ENCODE peak calls at places on chromosomes 4 and X, in eight cellular contexts. G is testis, O is H1, T is lung, W is epithelial cell of esophagus, J is astrocyte of the cerebellum, M is AG04449, N is WERI-Rb-1. F is an unnamed sample.

GRCh38 chr4:119478446-119479179 is 150.0 kb downstream of the PDE5A start:
- DNase-seq in G (no peak), O (no peak), T (no peak), W (peak), J (no peak), M (no peak), N (no peak), F (no peak)

GRCh38 chr4:48546336-48546735 is 56.3 kb downstream of the ZAR1 start:
- DNase-seq in G (peak), O (no peak), T (no peak), W (peak), J (peak), M (no peak), N (peak), F (peak)

GRCh38 chrX:148771440-148771839 is 271.0 kb downstream of the AFF2 start:
- DNase-seq in G (no peak), O (no peak), T (no peak), W (no peak), J (no peak), M (no peak), N (no peak), F (no peak)

GRCh38 chr4:107862658-107863057 is 37.9 kb downstream of the SGMS2 start:
- DNase-seq in G (no peak), O (no peak), T (peak), W (peak), J (no peak), M (no peak), N (no peak), F (peak)

GRCh38 chrX:42375080-42375479 is 402.9 kb downstream of the PPP1R2C start:
- DNase-seq in G (no peak), O (no peak), T (no peak), W (no peak), J (no peak), M (no peak), N (no peak), F (no peak)

GRCh38 chrX:1932231-1932630 is 317.4 kb downstream of the ASMT start:
- DNase-seq in G (no peak), O (no peak), T (no peak), W (no peak), J (peak), M (peak), N (no peak), F (no peak)

GRCh38 chr4:175705407-175705806 is 106.7 kb downstream of the GPM6A start:
- DNase-seq in G (peak), O (no peak), T (no peak), W (no peak), J (peak), M (no peak), N (no peak), F (no peak)

GRCh38 chr4:188399834-188400233 is 260.6 kb downstream of the TRIML1 start:
- DNase-seq in G (no peak), O (peak), T (no peak), W (peak), J (no peak), M (no peak), N (no peak), F (no peak)

GRCh38 chr4:119046263-119046662 is 89.4 kb upstream of the MYOZ2 start:
- DNase-seq in G (peak), O (no peak), T (peak), W (no peak), J (no peak), M (no peak), N (no peak), F (no peak)

GRCh38 chr4:111268769-111269414 is 646.0 kb upstream of the PITX2 start:
- DNase-seq in G (no peak), O (no peak), T (no peak), W (no peak), J (peak), M (no peak), N (no peak), F (no peak)

GRCh38 chr4:145881991-145882390 is 56.6 kb downstream of the ZNF827 start:
- DNase-seq in G (no peak), O (no peak), T (peak), W (peak), J (no peak), M (no peak), N (no peak), F (no peak)

GRCh38 chrX:35380808-35381700 is 417.1 kb upstream of the MAGEB16 start:
- DNase-seq in G (peak), O (no peak), T (no peak), W (peak), J (no peak), M (no peak), N (no peak), F (no peak)

GRCh38 chr4:61520688-61521160 is 320.6 kb downstream of the ADGRL3 start:
- DNase-seq in G (no peak), O (no peak), T (no peak), W (peak), J (peak), M (no peak), N (no peak), F (no peak)

GRCh38 chrX:39576081-39576701 is 521.6 kb downstream of the BCOR start:
- DNase-seq in G (no peak), O (no peak), T (no peak), W (no peak), J (no peak), M (no peak), N (no peak), F (no peak)

GRCh38 chrX:132373610-132374009 is 115.2 kb downstream of the MBNL3 start:
- DNase-seq in G (no peak), O (no peak), T (no peak), W (no peak), J (no peak), M (no peak), N (no peak), F (no peak)

GRCh38 chr4:113943863-113944262 is 35.6 kb downstream of the ARSJ start:
- DNase-seq in G (no peak), O (no peak), T (no peak), W (no peak), J (peak), M (no peak), N (no peak), F (no peak)

GRCh38 chr4:100632163-100632562 is 114.3 kb upstream of the EMCN start:
- DNase-seq in G (peak), O (no peak), T (no peak), W (no peak), J (no peak), M (no peak), N (no peak), F (no peak)

GRCh38 chr4:54226399-54227260 is 2.5 kb upstream of the PDGFRA start:
- DNase-seq in G (peak), O (no peak), T (peak), W (no peak), J (no peak), M (no peak), N (no peak), F (peak)

GRCh38 chrX:132488819-132489255 is at the start of gene MBNL3:
- DNase-seq in G (peak), O (no peak), T (peak), W (peak), J (no peak), M (no peak), N (peak), F (no peak)

GRCh38 chr4:107561481-107561880 is 158.6 kb downstream of the PAPSS1 start:
- DNase-seq in G (no peak), O (no peak), T (no peak), W (peak), J (peak), M (peak), N (no peak), F (no peak)

GRCh38 chr4:25702848-25703247 is 47.2 kb downstream of the SLC34A2 start:
- DNase-seq in G (no peak), O (no peak), T (no peak), W (no peak), J (peak), M (peak), N (no peak), F (peak)

GRCh38 chr4:13678186-13678924 is 50.8 kb upstream of the BOD1L1 start:
- DNase-seq in G (no peak), O (no peak), T (no peak), W (peak), J (no peak), M (no peak), N (no peak), F (no peak)

GRCh38 chrX:126836195-126836594 is 16.7 kb downstream of the PRR32 start:
- DNase-seq in G (no peak), O (no peak), T (no peak), W (no peak), J (no peak), M (no peak), N (no peak), F (no peak)

GRCh38 chr4:156109943-156110925 is 156.6 kb upstream of the CTSO start:
- DNase-seq in G (no peak), O (no peak), T (no peak), W (peak), J (no peak), M (no peak), N (peak), F (no peak)

GRCh38 chr4:156111706-156112105 is 158.0 kb upstream of the CTSO start:
- DNase-seq in G (no peak), O (no peak), T (no peak), W (no peak), J (no peak), M (no peak), N (no peak), F (no peak)

GRCh38 chr4:156118821-156119220 is 165.2 kb upstream of the CTSO start:
- DNase-seq in G (no peak), O (no peak), T (no peak), W (no peak), J (no peak), M (no peak), N (no peak), F (no peak)

GRCh38 chr4:156113138-156113537 is 159.5 kb upstream of the CTSO start:
- DNase-seq in G (no peak), O (no peak), T (no peak), W (peak), J (no peak), M (no peak), N (no peak), F (no peak)
- TF ChIP-seq CTCF in G (no peak), O (no peak), T (no peak), W (peak), J (no peak), M (no peak), N (no peak), F (no peak)

GRCh38 chr4:138851626-138852443 is 163.7 kb upstream of the NOCT start:
- DNase-seq in G (no peak), O (no peak), T (no peak), W (peak), J (no peak), M (no peak), N (peak), F (no peak)
- H3K4me3 ChIP-seq in G (no peak), O (peak), T (no peak), W (peak), J (no peak), M (no peak), N (peak), F (no peak)

GRCh38 chr4:76736434-76736833 is 161.5 kb downstream of the SOWAHB start:
- DNase-seq in G (no peak), O (no peak), T (no peak), W (no peak), J (no peak), M (peak), N (no peak), F (no peak)

GRCh38 chr4:76732246-76732645 is 165.7 kb downstream of the SOWAHB start:
- DNase-seq in G (no peak), O (no peak), T (no peak), W (no peak), J (no peak), M (no peak), N (peak), F (no peak)

GRCh38 chr4:76737180-76737579 is 160.8 kb downstream of the SOWAHB start:
- DNase-seq in G (no peak), O (no peak), T (no peak), W (no peak), J (no peak), M (no peak), N (no peak), F (no peak)

GRCh38 chr4:76729991-76730390 is 168.0 kb downstream of the SOWAHB start:
- DNase-seq in G (no peak), O (no peak), T (no peak), W (no peak), J (no peak), M (no peak), N (no peak), F (no peak)

GRCh38 chr4:76733380-76733779 is 164.6 kb downstream of the SOWAHB start:
- DNase-seq in G (peak), O (peak), T (no peak), W (peak), J (no peak), M (no peak), N (peak), F (no peak)
- TF ChIP-seq CTCF in G (no peak), O (peak), T (no peak), W (peak), J (peak), M (peak), N (peak), F (peak)

GRCh38 chrX:48476919-48477318 is 920 bp downstream of the FTSJ1 start:
- DNase-seq in G (no peak), O (no peak), T (no peak), W (no peak), J (no peak), M (no peak), N (no peak), F (no peak)
- H3K4me3 ChIP-seq in G (peak), O (peak), T (no peak), W (peak), J (peak), M (peak), N (peak), F (peak)

GRCh38 chr4:77692847-77693432 is 87.3 kb downstream of the CXCL13 start:
- DNase-seq in G (no peak), O (no peak), T (no peak), W (no peak), J (no peak), M (no peak), N (no peak), F (no peak)
- TF ChIP-seq CTCF in G (no peak), O (no peak), T (no peak), W (no peak), J (no peak), M (no peak), N (no peak), F (no peak)